ENCODE peak calls at places on chromosomes 12 and 14, in seven cellular contexts. O, K, M, N, W, P and U are unnamed samples.

GRCh38 chr14:67232631-67233030 is 8.6 kb upstream of the PALS1 start:
- DNase-seq in O (no peak), K (no peak), M (no peak), N (no peak), W (no peak), P (no peak), U (no peak)

GRCh38 chr12:113462880-113463745 is 8.6 kb downstream of the LHX5 start:
- DNase-seq in O (no peak), K (no peak), M (no peak), N (no peak), W (no peak), P (no peak), U (no peak)

GRCh38 chr12:121060149-121061001 is 21.3 kb upstream of the OASL start:
- DNase-seq in O (peak), K (peak), M (no peak), N (peak), W (peak), P (no peak), U (peak)

GRCh38 chr12:8950702-8951478 is 1.4 kb upstream of the M6PR start:
- DNase-seq in O (no peak), K (no peak), M (no peak), N (no peak), W (no peak), P (no peak), U (no peak)

GRCh38 chr14:51873221-51873893 is 12.9 kb downstream of the GNG2 start:
- DNase-seq in O (peak), K (no peak), M (no peak), N (peak), W (peak), P (no peak), U (peak)

GRCh38 chr14:100788517-100789365 is 37.2 kb upstream of the MEG3 start:
- DNase-seq in O (no peak), K (no peak), M (no peak), N (no peak), W (no peak), P (no peak), U (no peak)

GRCh38 chr12:38053655-38054464 is 262.7 kb upstream of the ALG10B start:
- DNase-seq in O (peak), K (peak), M (no peak), N (no peak), W (no peak), P (no peak), U (no peak)

GRCh38 chr12:21607701-21608100 is 3.1 kb upstream of the GYS2 start:
- DNase-seq in O (no peak), K (no peak), M (no peak), N (peak), W (no peak), P (no peak), U (no peak)